ENCODE peak calls at places on chromosomes 7 and 10, in ten cellular contexts. H is sigmoid colon, A is A549, C is endothelial cell of umbilical vein, K is body of pancreas, O is transverse colon, W is IMR-90, Y is tibial nerve, V is NB4, N is heart left ventricle. E is an unnamed sample.

GRCh38 chr10:116385994-116386809 is 41.4 kb upstream of the PNLIPRP3 start:
- DNase-seq in H (no peak), A (no peak), C (peak), K (no peak), O (no peak), W (peak), Y (peak), V (peak), N (no peak), E (no peak)

GRCh38 chr10:50623299-50624153 is at the start of gene SGMS1:
- DNase-seq in H (peak), A (peak), C (peak), K (peak), O (peak), W (peak), Y (peak), V (peak), N (peak), E (peak)

GRCh38 chr10:36423821-36424248 is 701.6 kb upstream of the ANKRD30A start:
- DNase-seq in H (no peak), A (no peak), C (peak), K (no peak), O (no peak), W (no peak), Y (no peak), V (no peak), N (no peak), E (peak)

GRCh38 chr7:127594490-127594889 is 954 bp downstream of the FSCN3 start:
- DNase-seq in H (no peak), A (no peak), C (no peak), K (peak), O (peak), W (no peak), Y (no peak), V (peak), N (no peak), E (no peak)

GRCh38 chr7:95583834-95584621 is 12.3 kb downstream of the PDK4 start:
- DNase-seq in H (no peak), A (no peak), C (no peak), K (no peak), O (no peak), W (no peak), Y (no peak), V (no peak), N (no peak), E (no peak)

GRCh38 chr7:7641129-7641663 is 644 bp downstream of the UMAD1 start:
- DNase-seq in H (no peak), A (peak), C (no peak), K (peak), O (peak), W (peak), Y (no peak), V (no peak), N (peak), E (peak)

GRCh38 chr10:111281516-111281915 is 204.7 kb downstream of the ADRA2A start:
- DNase-seq in H (no peak), A (peak), C (no peak), K (no peak), O (no peak), W (no peak), Y (peak), V (peak), N (no peak), E (no peak)

GRCh38 chr10:13046861-13047528 is 45.5 kb upstream of the CCDC3 start:
- DNase-seq in H (no peak), A (no peak), C (no peak), K (no peak), O (no peak), W (no peak), Y (no peak), V (no peak), N (no peak), E (no peak)

GRCh38 chr10:119706521-119707278 is 19.1 kb upstream of the INPP5F start:
- DNase-seq in H (no peak), A (no peak), C (no peak), K (no peak), O (no peak), W (no peak), Y (no peak), V (peak), N (no peak), E (no peak)

GRCh38 chr7:159068893-159069448 is 75.7 kb downstream of the VIPR2 start:
- DNase-seq in H (no peak), A (no peak), C (no peak), K (no peak), O (no peak), W (no peak), Y (no peak), V (no peak), N (no peak), E (no peak)

GRCh38 chr10:68075550-68076004 is 494 bp upstream of the HERC4 start:
- DNase-seq in H (no peak), A (no peak), C (no peak), K (no peak), O (no peak), W (no peak), Y (no peak), V (peak), N (no peak), E (no peak)

GRCh38 chr7:91850455-91850854 is 30.0 kb downstream of the MTERF1 start:
- DNase-seq in H (no peak), A (no peak), C (no peak), K (no peak), O (no peak), W (peak), Y (no peak), V (no peak), N (no peak), E (no peak)

GRCh38 chr10:110416776-110417732 is 80.7 kb upstream of the DUSP5 start:
- DNase-seq in H (no peak), A (peak), C (no peak), K (no peak), O (peak), W (no peak), Y (no peak), V (no peak), N (no peak), E (no peak)

GRCh38 chr10:78292987-78293865 is 259.6 kb downstream of the RPS24 start:
- DNase-seq in H (no peak), A (no peak), C (no peak), K (no peak), O (no peak), W (peak), Y (no peak), V (no peak), N (no peak), E (no peak)

GRCh38 chr10:34666008-34666700 is 148.9 kb downstream of the PARD3 start:
- DNase-seq in H (peak), A (peak), C (peak), K (peak), O (peak), W (peak), Y (peak), V (peak), N (no peak), E (peak)

GRCh38 chr10:62049815-62050626 is 148.5 kb downstream of the ARID5B start:
- DNase-seq in H (no peak), A (no peak), C (peak), K (no peak), O (no peak), W (no peak), Y (no peak), V (no peak), N (no peak), E (no peak)

GRCh38 chr7:14748461-14748860 is 154.1 kb downstream of the DGKB start:
- DNase-seq in H (no peak), A (no peak), C (peak), K (no peak), O (no peak), W (peak), Y (no peak), V (no peak), N (no peak), E (no peak)

GRCh38 chr10:31706921-31707571 is 221.6 kb downstream of the ARHGAP12 start:
- DNase-seq in H (peak), A (no peak), C (peak), K (no peak), O (no peak), W (no peak), Y (peak), V (peak), N (peak), E (no peak)

GRCh38 chr10:124864421-124865193 is 63.0 kb downstream of the ABRAXAS2 start:
- DNase-seq in H (no peak), A (no peak), C (no peak), K (peak), O (peak), W (no peak), Y (no peak), V (no peak), N (peak), E (peak)

GRCh38 chr7:13117103-13117502 is 429.7 kb downstream of the ARL4A start:
- DNase-seq in H (no peak), A (peak), C (peak), K (no peak), O (no peak), W (peak), Y (no peak), V (peak), N (no peak), E (no peak)

GRCh38 chr10:33132626-33133025 is 174.6 kb upstream of the ITGB1 start:
- DNase-seq in H (no peak), A (no peak), C (no peak), K (no peak), O (no peak), W (no peak), Y (no peak), V (no peak), N (no peak), E (no peak)

GRCh38 chr7:20301311-20301939 is 29.3 kb upstream of the ITGB8 start:
- DNase-seq in H (no peak), A (no peak), C (peak), K (no peak), O (no peak), W (peak), Y (no peak), V (peak), N (no peak), E (no peak)

GRCh38 chr10:61974611-61975010 is 73.1 kb downstream of the ARID5B start:
- DNase-seq in H (peak), A (no peak), C (peak), K (peak), O (peak), W (peak), Y (peak), V (no peak), N (peak), E (no peak)

GRCh38 chr10:110141185-110141584 is 66.2 kb upstream of the MXI1 start:
- DNase-seq in H (no peak), A (no peak), C (peak), K (no peak), O (peak), W (peak), Y (no peak), V (peak), N (no peak), E (no peak)

GRCh38 chr10:43734716-43735115 is 86.0 kb upstream of the ZNF32 start:
- DNase-seq in H (no peak), A (no peak), C (no peak), K (no peak), O (no peak), W (peak), Y (no peak), V (no peak), N (no peak), E (no peak)

GRCh38 chr7:132049462-132050304 is 493.3 kb upstream of the PODXL start:
- DNase-seq in H (no peak), A (peak), C (peak), K (peak), O (peak), W (peak), Y (no peak), V (peak), N (no peak), E (no peak)

GRCh38 chr7:157670490-157671357 is 333.9 kb downstream of the DNAJB6 start:
- DNase-seq in H (peak), A (no peak), C (no peak), K (peak), O (peak), W (no peak), Y (no peak), V (peak), N (no peak), E (no peak)

GRCh38 chr7:40186586-40186985 is 51.8 kb downstream of the SUGCT start:
- DNase-seq in H (no peak), A (no peak), C (no peak), K (no peak), O (no peak), W (no peak), Y (no peak), V (no peak), N (no peak), E (no peak)

GRCh38 chr10:125054664-125055273 is 105.6 kb downstream of the CTBP2 start:
- DNase-seq in H (no peak), A (no peak), C (no peak), K (no peak), O (no peak), W (no peak), Y (no peak), V (no peak), N (no peak), E (no peak)

GRCh38 chr7:133742709-133743538 is 384.2 kb upstream of the LRGUK start:
- DNase-seq in H (no peak), A (no peak), C (peak), K (no peak), O (no peak), W (peak), Y (peak), V (peak), N (no peak), E (no peak)

DNA sequence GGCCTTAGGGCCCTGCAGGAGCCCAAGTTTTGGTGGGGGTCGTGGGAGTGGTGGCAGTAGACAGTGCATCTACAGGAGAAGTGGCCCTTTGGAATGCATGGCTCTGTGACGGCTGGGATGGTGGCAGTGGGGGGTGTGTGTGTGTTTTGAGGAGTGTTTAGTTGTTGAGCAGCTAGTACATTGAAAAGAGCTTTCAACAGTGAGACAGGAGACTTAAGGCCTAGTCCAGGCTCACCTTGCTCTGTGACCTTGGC is 27.1 kb downstream of the ZNF775 start:
- DNase-seq in H (no peak), A (no peak), C (no peak), K (no peak), O (peak), W (no peak), Y (no peak), V (peak), N (no peak), E (no peak)
- H3K4me3 ChIP-seq in H (peak), A (peak), C (peak), K (no peak), O (peak), W (peak), Y (peak), V (peak), N (peak), E (no peak)

DNA sequence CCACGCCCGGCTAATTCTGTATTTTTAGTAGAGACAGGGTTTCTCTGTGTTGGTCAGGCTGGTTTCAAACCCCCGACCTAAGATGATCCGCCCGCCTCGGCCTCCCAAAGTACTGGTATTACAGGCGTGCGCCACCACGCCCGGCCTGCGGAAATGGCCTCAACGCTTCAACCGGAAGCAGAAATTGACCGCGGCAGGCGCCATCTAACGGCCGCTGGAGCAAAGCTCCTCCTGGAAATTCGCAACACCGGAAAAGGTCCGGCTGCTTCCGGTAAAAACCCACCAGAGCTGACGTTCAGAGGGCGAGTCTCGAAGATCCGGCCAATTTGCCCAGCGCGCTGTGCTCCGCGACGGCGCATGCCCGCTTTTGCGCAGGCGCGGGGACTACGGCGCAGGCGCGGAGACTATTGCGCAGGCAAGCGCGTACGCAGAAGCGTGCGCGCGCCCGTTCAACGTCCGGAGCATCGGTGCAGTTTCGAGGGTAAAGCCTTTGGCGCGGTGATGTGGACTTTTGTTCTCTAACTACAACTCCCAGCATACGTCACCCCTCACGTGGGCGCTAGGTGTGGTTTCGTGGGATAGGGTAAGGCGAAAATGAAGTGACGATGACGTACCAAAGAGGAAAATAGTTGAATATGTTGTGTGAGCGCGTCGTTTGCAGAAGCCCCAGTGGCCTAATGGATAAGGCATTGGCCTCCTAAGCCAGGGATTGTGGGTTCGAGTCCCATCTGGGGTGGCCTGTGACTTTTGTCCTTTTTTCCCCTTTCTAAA is 915 bp upstream of the FMC1 start:
- DNase-seq in H (peak), A (peak), C (peak), K (peak), O (peak), W (peak), Y (peak), V (peak), N (peak), E (peak)
- TF ChIP-seq POLR2A in H (no peak), A (peak), C (no peak), K (peak), O (peak), W (no peak), Y (peak), V (no peak), N (peak), E (peak)

GRCh38 chr10:17348111-17349008 is 106.0 kb downstream of the ST8SIA6 start:
- DNase-seq in H (peak), A (peak), C (peak), K (peak), O (peak), W (peak), Y (peak), V (no peak), N (peak), E (peak)
- H3K4me3 ChIP-seq in H (no peak), A (no peak), C (no peak), K (no peak), O (no peak), W (peak), Y (peak), V (no peak), N (peak), E (no peak)

GRCh38 chr10:73730153-73730906 is 13.8 kb upstream of the SEC24C start:
- DNase-seq in H (peak), A (peak), C (peak), K (peak), O (peak), W (peak), Y (peak), V (peak), N (peak), E (peak)
- TF ChIP-seq POLR2A in H (peak), A (peak), C (peak), K (peak), O (peak), W (peak), Y (peak), V (peak), N (peak), E (peak)

GRCh38 chr7:5774136-5774535 is 7.3 kb downstream of the RNF216 start:
- DNase-seq in H (peak), A (no peak), C (no peak), K (no peak), O (no peak), W (no peak), Y (no peak), V (no peak), N (no peak), E (no peak)
- H3K4me3 ChIP-seq in H (no peak), A (no peak), C (no peak), K (no peak), O (no peak), W (no peak), Y (no peak), V (no peak), N (no peak), E (no peak)

E was measured in prostate gland.